ENCODE peak calls at places on chromosomes 2 and 18, in eight cellular contexts. One of them, this sample, is unnamed.

GRCh38 chr18:47150824-47151366 is 595 bp upstream of the HDHD2 start:
- DNase-seq in PC-3: peak; percentile 1
- DNase-seq in A549: no peak
- DNase-seq in psoas muscle: no peak
- DNase-seq in right lobe of liver: peak; percentile 47
- DNase-seq in spleen: peak; percentile 80
- DNase-seq in CD8-positive, alpha-beta T cell: no peak
- DNase-seq in heart right ventricle: peak; percentile 20
- DNase-seq in this sample: no peak

GRCh38 chr2:31318360-31319336 is 84.7 kb downstream of the EHD3 start:
- DNase-seq in PC-3: no peak
- DNase-seq in A549: no peak
- DNase-seq in psoas muscle: peak; percentile 36
- DNase-seq in right lobe of liver: no peak
- DNase-seq in spleen: peak; percentile 79
- DNase-seq in CD8-positive, alpha-beta T cell: peak; percentile 13
- DNase-seq in heart right ventricle: peak; percentile 16
- DNase-seq in this sample: no peak

GRCh38 chr2:181810823-181811695 is 80.5 kb upstream of the ITPRID2 start:
- DNase-seq in PC-3: peak; percentile 97
- DNase-seq in A549: peak; percentile 86
- DNase-seq in psoas muscle: no peak
- DNase-seq in right lobe of liver: no peak
- DNase-seq in spleen: no peak
- DNase-seq in CD8-positive, alpha-beta T cell: no peak
- DNase-seq in heart right ventricle: peak; percentile 51
- DNase-seq in this sample: no peak

GRCh38 chr2:234836251-234836650 is 115.6 kb upstream of the SH3BP4 start:
- DNase-seq in PC-3: no peak
- DNase-seq in A549: no peak
- DNase-seq in psoas muscle: no peak
- DNase-seq in right lobe of liver: no peak
- DNase-seq in spleen: no peak
- DNase-seq in CD8-positive, alpha-beta T cell: no peak
- DNase-seq in heart right ventricle: no peak
- DNase-seq in this sample: no peak

GRCh38 chr2:231396058-231396821 is 730 bp downstream of the B3GNT7 start:
- DNase-seq in PC-3: no peak
- DNase-seq in A549: no peak
- DNase-seq in psoas muscle: no peak
- DNase-seq in right lobe of liver: no peak
- DNase-seq in spleen: no peak
- DNase-seq in CD8-positive, alpha-beta T cell: no peak
- DNase-seq in heart right ventricle: no peak
- DNase-seq in this sample: no peak

GRCh38 chr2:145007673-145008263 is 487.8 kb upstream of the ZEB2 start:
- DNase-seq in PC-3: peak; percentile 75
- DNase-seq in A549: peak; percentile 56
- DNase-seq in psoas muscle: no peak
- DNase-seq in right lobe of liver: no peak
- DNase-seq in spleen: no peak
- DNase-seq in CD8-positive, alpha-beta T cell: no peak
- DNase-seq in heart right ventricle: peak; percentile 23
- DNase-seq in this sample: no peak

GRCh38 chr2:189522435-189523151 is 58.0 kb downstream of the SLC40A1 start:
- DNase-seq in PC-3: no peak
- DNase-seq in A549: peak; percentile 69
- DNase-seq in psoas muscle: no peak
- DNase-seq in right lobe of liver: no peak
- DNase-seq in spleen: no peak
- DNase-seq in CD8-positive, alpha-beta T cell: no peak
- DNase-seq in heart right ventricle: no peak
- DNase-seq in this sample: no peak

GRCh38 chr2:57160976-57161375 is 885.6 kb upstream of the VRK2 start:
- DNase-seq in PC-3: peak; percentile 45
- DNase-seq in A549: no peak
- DNase-seq in psoas muscle: no peak
- DNase-seq in right lobe of liver: no peak
- DNase-seq in spleen: no peak
- DNase-seq in CD8-positive, alpha-beta T cell: no peak
- DNase-seq in heart right ventricle: no peak
- DNase-seq in this sample: no peak

GRCh38 chr2:191008286-191008685 is 5.7 kb downstream of the STAT1 start:
- DNase-seq in PC-3: no peak
- DNase-seq in A549: no peak
- DNase-seq in psoas muscle: no peak
- DNase-seq in right lobe of liver: no peak
- DNase-seq in spleen: no peak
- DNase-seq in CD8-positive, alpha-beta T cell: no peak
- DNase-seq in heart right ventricle: no peak
- DNase-seq in this sample: no peak

GRCh38 chr18:37659906-37660305 is 94.3 kb upstream of the CELF4 start:
- DNase-seq in PC-3: no peak
- DNase-seq in A549: no peak
- DNase-seq in psoas muscle: no peak
- DNase-seq in right lobe of liver: no peak
- DNase-seq in spleen: no peak
- DNase-seq in CD8-positive, alpha-beta T cell: no peak
- DNase-seq in heart right ventricle: no peak
- DNase-seq in this sample: no peak

GRCh38 chr18:37660658-37661057 is 95.1 kb upstream of the CELF4 start:
- DNase-seq in PC-3: no peak
- DNase-seq in A549: no peak
- DNase-seq in psoas muscle: no peak
- DNase-seq in right lobe of liver: no peak
- DNase-seq in spleen: no peak
- DNase-seq in CD8-positive, alpha-beta T cell: no peak
- DNase-seq in heart right ventricle: no peak
- DNase-seq in this sample: no peak

GRCh38 chr18:37654711-37655369 is 89.2 kb upstream of the CELF4 start:
- DNase-seq in PC-3: no peak
- DNase-seq in A549: no peak
- DNase-seq in psoas muscle: no peak
- DNase-seq in right lobe of liver: no peak
- DNase-seq in spleen: no peak
- DNase-seq in CD8-positive, alpha-beta T cell: no peak
- DNase-seq in heart right ventricle: no peak
- DNase-seq in this sample: no peak

GRCh38 chr18:37658894-37659293 is 93.3 kb upstream of the CELF4 start:
- DNase-seq in PC-3: no peak
- DNase-seq in A549: no peak
- DNase-seq in psoas muscle: no peak
- DNase-seq in right lobe of liver: no peak
- DNase-seq in spleen: no peak
- DNase-seq in CD8-positive, alpha-beta T cell: no peak
- DNase-seq in heart right ventricle: no peak
- DNase-seq in this sample: no peak

DNA sequence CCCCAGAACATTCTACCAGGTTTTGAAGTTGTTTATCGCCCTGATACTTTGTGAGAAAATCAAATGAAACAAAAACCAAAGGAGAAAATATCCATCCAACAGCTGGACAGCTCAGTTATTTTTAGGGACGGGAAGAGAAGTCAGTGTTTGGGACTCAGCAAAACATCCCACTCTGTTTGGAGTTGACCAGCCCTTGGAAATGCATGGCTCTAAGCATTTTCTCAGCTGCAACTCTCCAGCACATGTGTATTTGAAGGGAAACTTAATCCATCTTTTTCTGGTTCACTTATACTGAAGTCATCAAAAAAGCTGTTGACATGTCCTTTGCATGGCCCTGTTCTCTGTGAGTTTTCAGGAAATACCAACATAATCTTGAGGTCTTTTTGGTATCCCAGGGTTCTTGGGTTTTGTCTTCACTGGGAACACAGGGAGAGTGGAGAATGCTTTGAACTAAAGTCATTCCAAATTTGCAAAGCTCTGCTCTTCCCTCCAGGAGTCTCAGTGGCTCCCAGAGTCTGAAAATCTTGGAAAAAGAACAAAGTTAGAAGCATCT is 91.9 kb upstream of the CELF4 start:
- DNase-seq in PC-3: no peak
- DNase-seq in A549: no peak
- DNase-seq in psoas muscle: no peak
- DNase-seq in right lobe of liver: no peak
- DNase-seq in spleen: no peak
- DNase-seq in CD8-positive, alpha-beta T cell: no peak
- DNase-seq in heart right ventricle: no peak
- DNase-seq in this sample: no peak
- H3K27ac ChIP-seq in PC-3: no peak overlapping the region
- H3K27ac ChIP-seq in A549: no peak overlapping the region
- H3K27ac ChIP-seq in psoas muscle: no peak overlapping the region
- H3K27ac ChIP-seq in right lobe of liver: no peak overlapping the region
- H3K27ac ChIP-seq in spleen: no peak overlapping the region
- H3K27ac ChIP-seq in CD8-positive, alpha-beta T cell: no peak overlapping the region
- H3K27ac ChIP-seq in heart right ventricle: no peak overlapping the region
- H3K27ac ChIP-seq in this sample: no peak overlapping the region

DNA sequence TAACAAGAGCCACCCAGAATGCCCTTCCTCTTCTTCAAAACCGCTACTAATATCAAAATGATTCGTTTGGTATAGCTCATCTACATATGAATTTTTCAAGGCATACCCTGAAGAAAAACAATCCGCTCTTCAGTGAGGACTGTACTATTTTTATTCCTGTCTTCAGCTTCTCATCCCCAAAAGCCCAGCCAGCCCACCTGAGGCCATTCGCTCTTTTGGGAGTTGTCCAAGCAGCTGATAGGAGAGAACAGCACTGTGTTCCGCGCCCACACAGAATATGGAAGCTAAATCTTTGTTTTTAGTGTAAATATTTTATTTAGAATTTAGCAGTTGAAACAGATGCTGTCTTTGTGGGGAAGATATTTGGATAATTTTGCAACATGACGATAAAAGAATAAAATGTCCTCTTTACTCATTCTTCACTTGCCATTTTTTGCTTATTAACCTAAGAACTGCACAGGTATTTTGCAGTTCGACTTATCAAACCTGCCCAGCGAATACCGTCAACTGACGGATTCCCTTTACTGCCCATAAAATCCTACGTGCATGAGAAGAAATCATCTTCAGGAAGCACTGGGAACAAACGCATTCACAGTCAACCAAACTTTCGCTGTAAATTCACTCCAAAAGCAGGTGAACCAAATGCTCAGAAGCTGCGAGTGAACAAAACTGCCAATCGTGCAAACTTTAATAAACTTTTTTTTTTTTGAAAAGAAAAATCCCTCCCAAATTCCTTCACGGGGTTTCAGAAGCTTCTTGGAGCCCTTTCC is 3.4 kb downstream of the ZNF521 start:
- DNase-seq in PC-3: no peak
- DNase-seq in A549: no peak
- DNase-seq in psoas muscle: no peak
- DNase-seq in right lobe of liver: no peak
- DNase-seq in spleen: no peak
- DNase-seq in CD8-positive, alpha-beta T cell: no peak
- DNase-seq in heart right ventricle: no peak
- DNase-seq in this sample: no peak
- H3K27ac ChIP-seq in PC-3: no peak overlapping the region
- H3K27ac ChIP-seq in A549: no peak overlapping the region
- H3K27ac ChIP-seq in psoas muscle: peak overlapping the region; percentile 93
- H3K27ac ChIP-seq in right lobe of liver: no peak overlapping the region
- H3K27ac ChIP-seq in spleen: peak overlapping the region; percentile 90
- H3K27ac ChIP-seq in CD8-positive, alpha-beta T cell: no peak overlapping the region
- H3K27ac ChIP-seq in heart right ventricle: peak overlapping the region; percentile 96
- H3K27ac ChIP-seq in this sample: peak overlapping the region; percentile 67

GRCh38 chr2:64273524-64274398 is 129.5 kb upstream of the PELI1 start:
- DNase-seq in PC-3: peak; percentile 97
- DNase-seq in A549: peak; percentile 17
- DNase-seq in psoas muscle: peak; percentile 41
- DNase-seq in right lobe of liver: peak; percentile 55
- DNase-seq in spleen: no peak
- DNase-seq in CD8-positive, alpha-beta T cell: no peak
- DNase-seq in heart right ventricle: peak; percentile 40
- DNase-seq in this sample: no peak
- H3K27ac ChIP-seq in PC-3: peak overlapping the region; percentile 76
- H3K27ac ChIP-seq in A549: no peak overlapping the region
- H3K27ac ChIP-seq in psoas muscle: peak overlapping the region; percentile 67
- H3K27ac ChIP-seq in right lobe of liver: peak overlapping the region; percentile 69
- H3K27ac ChIP-seq in spleen: peak overlapping the region; percentile 93
- H3K27ac ChIP-seq in CD8-positive, alpha-beta T cell: no peak overlapping the region
- H3K27ac ChIP-seq in heart right ventricle: peak overlapping the region; percentile 75
- H3K27ac ChIP-seq in this sample: peak overlapping the region; percentile 71

DNA sequence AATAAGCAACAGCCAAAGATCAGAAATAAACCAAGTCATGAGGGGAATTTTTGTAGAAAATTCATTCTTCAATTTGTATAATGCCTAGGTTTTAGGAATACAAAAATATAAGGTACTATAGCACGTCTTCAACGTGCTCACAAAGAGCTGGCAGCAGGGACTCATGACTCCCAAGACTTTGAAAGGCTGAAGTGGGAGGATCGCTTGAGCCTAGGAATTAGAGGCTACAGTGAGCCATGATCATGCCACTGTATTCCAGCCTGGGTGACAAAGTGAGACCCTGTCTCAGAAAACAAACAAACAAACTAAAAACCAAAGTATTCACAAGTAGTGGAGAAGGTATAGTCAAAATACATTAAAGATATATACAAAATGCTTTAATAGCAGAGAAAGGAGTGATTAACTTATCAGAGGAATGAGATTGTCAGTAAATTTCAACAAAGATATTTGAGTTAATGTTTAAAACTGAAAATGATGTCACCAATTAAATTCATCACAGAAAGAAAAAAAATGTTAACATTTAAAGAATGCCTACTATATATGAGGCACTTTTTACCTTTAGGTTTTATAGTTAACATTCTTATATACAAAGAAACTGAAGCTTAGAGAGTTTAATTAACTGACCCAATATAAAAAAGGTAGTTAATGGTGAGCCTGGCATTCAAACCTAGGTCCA is 3.2 kb downstream of the WDR33 start:
- DNase-seq in PC-3: peak; percentile 27
- DNase-seq in A549: no peak
- DNase-seq in psoas muscle: no peak
- DNase-seq in right lobe of liver: no peak
- DNase-seq in spleen: no peak
- DNase-seq in CD8-positive, alpha-beta T cell: no peak
- DNase-seq in heart right ventricle: no peak
- DNase-seq in this sample: no peak
- H3K27ac ChIP-seq in PC-3: no peak overlapping the region
- H3K27ac ChIP-seq in A549: no peak overlapping the region
- H3K27ac ChIP-seq in psoas muscle: peak overlapping the region; percentile 34
- H3K27ac ChIP-seq in right lobe of liver: peak overlapping the region; percentile 36
- H3K27ac ChIP-seq in spleen: no peak overlapping the region
- H3K27ac ChIP-seq in CD8-positive, alpha-beta T cell: no peak overlapping the region
- H3K27ac ChIP-seq in heart right ventricle: no peak overlapping the region
- H3K27ac ChIP-seq in this sample: no peak overlapping the region